ENCODE peak calls at places on chromosomes 11 and 22, in nine cellular contexts. O is HCT116; N is sigmoid colon; Q is progenitor cell of endocrine pancreas; T is neural crest cell; U is CD8-positive, alpha-beta T cell; J is mucosa of descending colon; E is Panc1; M is kidney epithelial cell. H is an unnamed sample.

GRCh38 chr11:359181-359714 is 10.1 kb upstream of the B4GALNT4 start:
- DNase-seq in O (no peak), N (peak), Q (no peak), T (no peak), U (no peak), J (peak), E (no peak), M (no peak), H (no peak)

GRCh38 chr11:11860103-11860979 is 18.6 kb downstream of the USP47 start:
- DNase-seq in O (no peak), N (no peak), Q (no peak), T (no peak), U (no peak), J (no peak), E (no peak), M (no peak), H (no peak)

GRCh38 chr11:16945671-16946469 is 68.3 kb downstream of the PLEKHA7 start:
- DNase-seq in O (peak), N (no peak), Q (peak), T (peak), U (no peak), J (no peak), E (peak), M (no peak), H (no peak)

GRCh38 chr11:62337682-62338181 is 484 bp downstream of the ASRGL1 start:
- DNase-seq in O (no peak), N (no peak), Q (peak), T (peak), U (peak), J (peak), E (no peak), M (no peak), H (no peak)

GRCh38 chr11:115739878-115740277 is 235.7 kb upstream of the CADM1 start:
- DNase-seq in O (no peak), N (no peak), Q (no peak), T (no peak), U (no peak), J (no peak), E (no peak), M (no peak), H (no peak)

GRCh38 chr11:73401217-73401923 is 25.2 kb downstream of the RELT start:
- DNase-seq in O (no peak), N (no peak), Q (no peak), T (no peak), U (no peak), J (no peak), E (no peak), M (no peak), H (no peak)

GRCh38 chr22:49608660-49609059 is 219.0 kb downstream of the BRD1 start:
- DNase-seq in O (no peak), N (no peak), Q (no peak), T (no peak), U (no peak), J (no peak), E (no peak), M (no peak), H (no peak)

GRCh38 chr22:45731041-45731797 is 59.6 kb downstream of the ATXN10 start:
- DNase-seq in O (no peak), N (no peak), Q (no peak), T (no peak), U (no peak), J (no peak), E (no peak), M (no peak), H (no peak)

GRCh38 chr22:25362215-25362882 is 142.9 kb downstream of the CRYBB2 start:
- DNase-seq in O (peak), N (peak), Q (peak), T (peak), U (peak), J (peak), E (peak), M (no peak), H (no peak)

GRCh38 chr11:23399995-23400394 is 539.7 kb upstream of the CCDC179 start:
- DNase-seq in O (no peak), N (peak), Q (no peak), T (no peak), U (no peak), J (peak), E (no peak), M (no peak), H (no peak)

GRCh38 chr11:7677071-7677470 is 3.8 kb upstream of the CYB5R2 start:
- DNase-seq in O (no peak), N (no peak), Q (no peak), T (no peak), U (no peak), J (no peak), E (no peak), M (no peak), H (no peak)

GRCh38 chr11:65798882-65799281 is 12.0 kb downstream of the OVOL1 start:
- DNase-seq in O (no peak), N (no peak), Q (no peak), T (no peak), U (no peak), J (no peak), E (no peak), M (no peak), H (no peak)

GRCh38 chr11:2541881-2542361 is 97.1 kb downstream of the KCNQ1 start:
- DNase-seq in O (no peak), N (peak), Q (no peak), T (no peak), U (no peak), J (peak), E (no peak), M (no peak), H (no peak)

GRCh38 chr11:55942785-55943392 is 6.7 kb upstream of the OR5I1 start:
- DNase-seq in O (peak), N (no peak), Q (no peak), T (no peak), U (no peak), J (no peak), E (peak), M (no peak), H (peak)

GRCh38 chr11:119706887-119707286 is 22.1 kb downstream of the NECTIN1 start:
- DNase-seq in O (no peak), N (no peak), Q (no peak), T (no peak), U (no peak), J (no peak), E (no peak), M (no peak), H (no peak)
- TF ChIP-seq CTCF in O (peak), N (no peak), Q (peak), T (peak), U (no peak), J (no peak), E (no peak), M (peak), H (peak)

DNA sequence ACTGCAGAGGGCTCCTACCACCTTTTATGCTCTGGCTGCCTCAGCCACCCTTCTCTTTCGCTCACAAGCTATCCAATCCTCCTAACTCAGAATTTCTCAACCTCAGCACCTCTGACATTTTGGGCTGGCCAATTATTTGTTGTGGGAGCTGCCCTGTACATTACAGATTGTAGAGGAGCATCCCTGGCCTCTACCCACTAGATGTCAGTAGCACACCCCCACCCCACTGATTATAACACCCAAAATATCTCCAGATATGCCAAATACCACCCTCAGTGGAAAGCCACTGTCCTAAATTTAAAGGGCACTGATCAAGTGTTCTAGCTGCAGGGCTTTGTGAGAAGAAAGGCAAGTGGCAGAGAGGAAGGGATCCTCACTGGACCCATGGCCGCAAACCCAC is 443.1 kb downstream of the SOX6 start:
- DNase-seq in O (no peak), N (no peak), Q (no peak), T (no peak), U (no peak), J (no peak), E (no peak), M (no peak), H (no peak)
- TF ChIP-seq CTCF in O (no peak), N (no peak), Q (no peak), T (no peak), U (no peak), J (no peak), E (no peak), M (no peak), H (no peak)

GRCh38 chr11:30333405-30333804 is 10.5 kb downstream of the ARL14EP start:
- DNase-seq in O (no peak), N (no peak), Q (no peak), T (no peak), U (no peak), J (no peak), E (peak), M (no peak), H (no peak)
- TF ChIP-seq CTCF in O (peak), N (no peak), Q (peak), T (peak), U (peak), J (no peak), E (peak), M (peak), H (peak)

GRCh38 chr22:17896552-17896951 is 122.3 kb upstream of the BID start:
- DNase-seq in O (no peak), N (peak), Q (peak), T (no peak), U (no peak), J (no peak), E (no peak), M (no peak), H (no peak)
- TF ChIP-seq CTCF in O (no peak), N (peak), Q (peak), T (peak), U (no peak), J (no peak), E (peak), M (peak), H (peak)

GRCh38 chr11:126636911-126637799 is 281.7 kb downstream of the ST3GAL4 start:
- DNase-seq in O (no peak), N (no peak), Q (no peak), T (no peak), U (no peak), J (no peak), E (no peak), M (no peak), H (no peak)

GRCh38 chr11:126637800-126638175 is 282.3 kb downstream of the ST3GAL4 start:
- DNase-seq in O (no peak), N (no peak), Q (no peak), T (no peak), U (no peak), J (no peak), E (no peak), M (no peak), H (no peak)

GRCh38 chr11:126638663-126639062 is 283.2 kb downstream of the ST3GAL4 start:
- DNase-seq in O (no peak), N (no peak), Q (no peak), T (no peak), U (no peak), J (no peak), E (no peak), M (no peak), H (no peak)

GRCh38 chr11:126634963-126635362 is 279.5 kb downstream of the ST3GAL4 start:
- DNase-seq in O (no peak), N (no peak), Q (no peak), T (no peak), U (no peak), J (no peak), E (no peak), M (no peak), H (no peak)

GRCh38 chr11:126635511-126635910 is 280.0 kb downstream of the ST3GAL4 start:
- DNase-seq in O (no peak), N (no peak), Q (no peak), T (no peak), U (no peak), J (no peak), E (no peak), M (no peak), H (no peak)
- TF ChIP-seq CTCF in O (no peak), N (no peak), Q (no peak), T (no peak), U (no peak), J (no peak), E (no peak), M (no peak), H (no peak)

DNA sequence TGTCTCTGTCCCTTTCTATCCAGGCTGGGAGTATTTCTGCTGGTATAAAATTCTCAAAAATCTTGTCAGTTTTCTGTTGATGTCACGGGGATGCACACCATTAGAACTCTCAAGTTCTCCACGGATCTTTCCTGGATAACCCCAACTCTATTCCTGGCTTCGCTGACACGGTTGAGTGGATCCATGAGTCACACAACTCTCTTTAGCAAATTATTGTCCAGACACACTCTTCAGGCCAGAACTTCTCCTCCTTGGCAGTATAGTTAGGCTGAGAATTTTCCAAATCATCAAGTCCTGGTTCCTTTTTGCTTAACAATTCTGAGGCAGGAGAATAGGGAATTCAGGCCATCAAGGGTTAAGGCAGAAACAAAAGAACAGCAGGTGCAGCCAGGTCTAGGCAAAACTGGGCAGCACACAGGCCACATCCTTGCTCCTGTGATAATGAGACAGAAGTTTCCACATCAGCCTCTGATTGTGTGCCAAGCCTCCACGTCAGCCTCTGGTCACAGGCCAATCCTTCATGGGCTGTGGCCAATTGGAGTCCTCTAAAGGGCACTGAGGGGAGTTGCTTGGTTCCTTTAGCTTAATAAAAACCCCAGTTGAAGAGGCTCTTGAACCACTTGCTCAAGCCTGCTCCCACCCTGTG is 5.7 kb upstream of the ACAT1 start:
- DNase-seq in O (no peak), N (peak), Q (no peak), T (no peak), U (no peak), J (peak), E (peak), M (peak), H (peak)
- TF ChIP-seq CTCF in O (no peak), N (no peak), Q (no peak), T (no peak), U (no peak), J (no peak), E (no peak), M (no peak), H (no peak)

GRCh38 chr11:9817191-9817590 is 153.3 kb downstream of the SWAP70 start:
- DNase-seq in O (no peak), N (no peak), Q (no peak), T (no peak), U (no peak), J (no peak), E (no peak), M (no peak), H (no peak)
- TF ChIP-seq CTCF in O (no peak), N (no peak), Q (no peak), T (no peak), U (no peak), J (no peak), E (no peak), M (no peak), H (no peak)

DNA sequence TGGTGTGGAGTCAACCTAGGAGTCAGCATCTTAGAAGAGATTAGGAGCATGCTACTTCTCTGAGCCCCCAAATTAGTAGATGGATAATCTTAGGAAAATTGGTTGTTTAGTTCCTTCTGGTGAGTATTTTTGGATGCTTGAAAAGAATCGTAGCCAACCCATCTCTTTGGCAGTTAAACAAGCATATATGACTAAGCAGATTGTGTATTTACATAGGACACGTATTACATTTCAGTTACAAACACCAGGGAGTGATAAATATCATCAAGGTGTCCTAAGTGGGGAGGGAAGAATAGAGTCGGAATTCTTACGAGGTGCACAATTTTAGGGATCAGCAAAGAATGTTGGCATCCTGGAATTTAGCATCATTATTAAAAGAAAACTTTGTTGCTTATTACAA is 13.5 kb downstream of the PLET1 start:
- DNase-seq in O (no peak), N (no peak), Q (no peak), T (no peak), U (no peak), J (no peak), E (no peak), M (no peak), H (no peak)
- TF ChIP-seq CTCF in O (no peak), N (no peak), Q (no peak), T (no peak), U (no peak), J (no peak), E (no peak), M (no peak), H (no peak)

H was measured in HFF-Myc.